ENCODE peak calls at places on chromosomes 1 and 21, in five cellular contexts. E is ovary, H is Right ventricle myocardium superior, R is NCI-H1930, Q is MM.1S. S is an unnamed sample.

GRCh38 chr1:162612606-162613400 is 19.5 kb upstream of the DDR2 start:
- DNase-seq in R (no peak), Q (peak), E (no peak), H (peak), S (no peak)

GRCh38 chr1:207579436-207579799 is 65.5 kb upstream of the CR1L start:
- DNase-seq in E (no peak), R (peak), H (no peak), Q (peak), S (no peak)

GRCh38 chr21:44365967-44366585 is 12.7 kb downstream of the TRPM2 start:
- DNase-seq in H (peak), E (no peak), R (no peak), Q (no peak), S (peak)

GRCh38 chr1:109773203-109773899 is 9.6 kb upstream of the EPS8L3 start:
- DNase-seq in H (peak), R (peak), Q (peak), E (peak), S (peak)

GRCh38 chr21:46116846-46117585 is 19.1 kb downstream of the COL6A2 start:
- DNase-seq in E (peak), H (no peak), Q (no peak), R (no peak), S (peak)

GRCh38 chr1:217079579-217079978 is 356.4 kb upstream of the ESRRG start:
- DNase-seq in H (no peak), E (no peak), Q (no peak), R (no peak), S (no peak)

GRCh38 chr1:110915804-110916203 is 42.9 kb downstream of the CD53 start:
- DNase-seq in E (no peak), R (no peak), Q (no peak), H (no peak), S (no peak)

GRCh38 chr1:48036693-48037386 is 39.7 kb upstream of the TRABD2B start:
- DNase-seq in H (no peak), E (no peak), R (no peak), Q (no peak), S (no peak)

GRCh38 chr1:17118268-17118667 is 983 bp downstream of the PADI2 start:
- DNase-seq in R (no peak), E (no peak), Q (no peak), H (no peak), S (no peak)

GRCh38 chr1:24540906-24541710 is 14.8 kb upstream of the NCMAP start:
- DNase-seq in Q (peak), E (no peak), R (no peak), H (no peak), S (no peak)

GRCh38 chr1:168720839-168721238 is 8.2 kb downstream of the DPT start:
- DNase-seq in H (no peak), E (no peak), Q (no peak), R (no peak), S (no peak)

GRCh38 chr1:157992031-157992568 is 1.3 kb upstream of the KIRREL1 start:
- DNase-seq in H (peak), R (peak), Q (peak), E (peak), S (peak)

GRCh38 chr1:145999321-146000024 is 3.1 kb upstream of the TXNIP start:
- DNase-seq in R (no peak), H (peak), E (peak), Q (peak), S (no peak)

GRCh38 chr1:30745834-30746208 is 11.8 kb downstream of the LAPTM5 start:
- DNase-seq in E (no peak), H (no peak), Q (no peak), R (no peak), S (no peak)

GRCh38 chr21:34185051-34185750 is 111.8 kb downstream of the MRPS6 start:
- DNase-seq in H (no peak), R (no peak), E (no peak), Q (no peak), S (no peak)

GRCh38 chr1:172763088-172763487 is 104.2 kb downstream of the FASLG start:
- DNase-seq in E (no peak), H (no peak), R (no peak), Q (no peak), S (no peak)

GRCh38 chr1:115295904-115296696 is 41.9 kb downstream of the NGF start:
- DNase-seq in R (no peak), Q (no peak), E (no peak), H (no peak), S (no peak)

GRCh38 chr21:43916691-43917514 is 51.9 kb downstream of the AGPAT3 start:
- DNase-seq in H (no peak), Q (peak), R (no peak), E (no peak), S (peak)

GRCh38 chr1:180117764-180118116 is 36.9 kb upstream of the QSOX1 start:
- DNase-seq in Q (no peak), R (no peak), H (peak), E (no peak), S (no peak)

GRCh38 chr1:79568411-79568810 is 561.9 kb upstream of the ADGRL4 start:
- DNase-seq in R (no peak), E (no peak), H (no peak), Q (peak), S (no peak)

GRCh38 chr1:16032388-16033100 is 10.7 kb downstream of the CLCNKA start:
- DNase-seq in H (peak), Q (peak), E (peak), R (peak), S (peak)

GRCh38 chr1:161314201-161314981 is at the start of gene SDHC:
- DNase-seq in E (peak), R (peak), Q (peak), H (peak), S (peak)

GRCh38 chr1:22776051-22776611 is 65.5 kb downstream of the EPHB2 start:
- DNase-seq in R (no peak), E (no peak), Q (no peak), H (no peak), S (no peak)

GRCh38 chr1:111104981-111105380 is 34.9 kb downstream of the DRAM2 start:
- DNase-seq in E (no peak), Q (no peak), R (no peak), H (no peak), S (no peak)

GRCh38 chr1:115744876-115745275 is 23.6 kb downstream of the CASQ2 start:
- DNase-seq in H (no peak), Q (no peak), E (no peak), R (no peak), S (no peak)

GRCh38 chr1:201736707-201737320 is 92.1 kb upstream of the IPO9 start:
- DNase-seq in E (no peak), R (no peak), Q (peak), H (no peak), S (no peak)

GRCh38 chr1:30665216-30665615 is 58.2 kb downstream of the MATN1 start:
- DNase-seq in H (no peak), E (no peak), R (no peak), Q (no peak), S (peak)

GRCh38 chr1:83839566-83840173 is 159.3 kb downstream of the TTLL7 start:
- DNase-seq in H (no peak), R (no peak), Q (no peak), E (no peak), S (no peak)

GRCh38 chr1:19156676-19157075 is 53.4 kb downstream of the UBR4 start:
- DNase-seq in Q (no peak), H (peak), R (no peak), E (no peak), S (no peak)

GRCh38 chr1:25003457-25004190 is 73.5 kb upstream of the RUNX3 start:
- DNase-seq in E (no peak), R (no peak), H (no peak), Q (no peak), S (no peak)

GRCh38 chr1:230427477-230427876 is 1.3 kb upstream of the PGBD5 start:
- DNase-seq in R (no peak), E (no peak), Q (no peak), H (no peak), S (no peak)

GRCh38 chr1:34547043-34547674 is 207.7 kb upstream of the GJB5 start:
- DNase-seq in Q (no peak), R (no peak), H (no peak), E (no peak), S (no peak)